ENCODE peak calls at places on chromosomes 4 and X, in seven cellular contexts. J is NT2/D1; E is CD8-positive, alpha-beta T cell; X is lung; Z is stomach; M is pancreas; D is adrenal gland. V is an unnamed sample.
A peak's percentile ranks its signal among the peaks of the same experiment; 100 is the strongest.

GRCh38 chrX:53257670-53258423 is 23.5 kb downstream of the IQSEC2 start:
- DNase-seq in X (no peak), Z (no peak), J (no peak), D (no peak), M (no peak), E (no peak), V (no peak)

GRCh38 chr4:127709456-127709855 is 20.7 kb upstream of the SLC25A31 start:
- DNase-seq in E (no peak), M (no peak), X (no peak), D (no peak), Z (no peak), J (no peak), V (no peak)

GRCh38 chr4:28177641-28178040 is 1317.0 kb downstream of the STIM2 start:
- DNase-seq in D (no peak), X (no peak), E (no peak), M (no peak), J (no peak), Z (no peak), V (no peak)

GRCh38 chr4:28351826-28352225 is 1491.2 kb downstream of the STIM2 start:
- DNase-seq in J (no peak), D (no peak), M (no peak), Z (no peak), X (no peak), E (no peak), V (no peak)

GRCh38 chrX:110924871-110925270 is 129.3 kb upstream of the CHRDL1 start:
- DNase-seq in D (no peak), J (no peak), Z (no peak), X (no peak), M (no peak), E (no peak), V (no peak)

GRCh38 chr4:130336585-130337217 is 1240.7 kb downstream of the C4orf33 start:
- DNase-seq in J (no peak), D (no peak), Z (no peak), X (no peak), E (no peak), M (no peak), V (no peak)

GRCh38 chr4:138492178-138492577 is 250.0 kb upstream of the SLC7A11 start:
- DNase-seq in M (no peak), D (no peak), Z (no peak), J (no peak), E (no peak), X (no peak), V (no peak)

GRCh38 chr4:17366496-17366895 is 145.4 kb downstream of the QDPR start:
- DNase-seq in Z (no peak), M (no peak), J (no peak), E (no peak), D (no peak), X (no peak), V (peak; percentile 26)

GRCh38 chrX:122517781-122518180 is 666.3 kb upstream of the GRIA3 start:
- DNase-seq in M (no peak), J (no peak), Z (no peak), D (no peak), E (no peak), X (no peak), V (no peak)

GRCh38 chr4:54368861-54369260 is 139.8 kb downstream of the PDGFRA start:
- DNase-seq in M (no peak), E (no peak), D (no peak), X (no peak), J (no peak), Z (no peak), V (no peak)

GRCh38 chr4:138981930-138982390 is 33.6 kb upstream of the NOCT start:
- DNase-seq in J (no peak), E (no peak), Z (no peak), D (peak; percentile 61), X (peak; percentile 59), M (no peak), V (peak; percentile 29)

GRCh38 chrX:1421433-1422134 is 29.7 kb upstream of the SLC25A6 start:
- DNase-seq in M (peak; percentile 13), X (no peak), E (no peak), Z (no peak), J (no peak), D (no peak), V (no peak)

GRCh38 chrX:20374866-20375530 is 108.3 kb upstream of the RPS6KA3 start:
- DNase-seq in Z (no peak), J (no peak), E (no peak), X (no peak), D (peak; percentile 27), M (no peak), V (no peak)

GRCh38 chr4:146255463-146255862 is 41.1 kb downstream of the REELD1 start:
- DNase-seq in Z (no peak), M (no peak), X (no peak), E (no peak), D (no peak), J (no peak), V (no peak)

GRCh38 chr4:17535906-17536305 is 20.9 kb downstream of the CLRN2 start:
- DNase-seq in M (no peak), Z (no peak), J (no peak), D (no peak), X (no peak), E (no peak), V (no peak)

GRCh38 chr4:140255919-140256318 is 101.9 kb upstream of the MAML3 start:
- DNase-seq in M (no peak), J (no peak), D (no peak), E (no peak), X (no peak), Z (no peak), V (no peak)

GRCh38 chr4:140256941-140257340 is 103.0 kb upstream of the MAML3 start:
- DNase-seq in D (no peak), M (no peak), E (no peak), J (no peak), Z (no peak), X (no peak), V (no peak)

GRCh38 chr4:140257461-140258305 is 103.7 kb upstream of the MAML3 start:
- DNase-seq in D (no peak), J (no peak), Z (no peak), E (no peak), M (no peak), X (no peak), V (no peak)

GRCh38 chr4:140256335-140256734 is 102.4 kb upstream of the MAML3 start:
- DNase-seq in Z (no peak), J (no peak), M (no peak), E (no peak), D (peak; percentile 79), X (no peak), V (peak; percentile 71)

GRCh38 chr4:140260227-140260626 is 106.2 kb upstream of the MAML3 start:
- DNase-seq in Z (no peak), J (no peak), M (no peak), D (no peak), E (no peak), X (no peak), V (no peak)
- H3K27me3 ChIP-seq in Z (no peaks in the 10 kb centered on the region), J (no peaks in the 10 kb centered on the region), M (no peaks in the 10 kb centered on the region), D (no peaks in the 10 kb centered on the region), E (no peaks in the 10 kb centered on the region), X (no peaks in the 10 kb centered on the region), V (no peaks in the 10 kb centered on the region)

GRCh38 chr4:36244257-36245084 is at the start of gene ARAP2:
- DNase-seq in M (peak; percentile 87), J (no peak), E (peak; percentile 79), Z (peak; percentile 80), X (peak; percentile 69), D (peak; percentile 23), V (peak; percentile 70)

GRCh38 chr4:36237366-36238353 is 6.7 kb downstream of the ARAP2 start:
- DNase-seq in X (no peak), M (no peak), D (no peak), Z (no peak), E (no peak), J (no peak), V (no peak)

GRCh38 chr4:36243355-36244256 is 708 bp downstream of the ARAP2 start:
- DNase-seq in X (peak; percentile 64), Z (peak; percentile 38), E (peak; percentile 51), D (peak; percentile 23), J (no peak), M (no peak), V (peak; percentile 63)

GRCh38 chr4:36241771-36242170 is 2.5 kb downstream of the ARAP2 start:
- DNase-seq in E (no peak), M (no peak), D (no peak), J (no peak), Z (no peak), X (no peak), V (no peak)

DNA sequence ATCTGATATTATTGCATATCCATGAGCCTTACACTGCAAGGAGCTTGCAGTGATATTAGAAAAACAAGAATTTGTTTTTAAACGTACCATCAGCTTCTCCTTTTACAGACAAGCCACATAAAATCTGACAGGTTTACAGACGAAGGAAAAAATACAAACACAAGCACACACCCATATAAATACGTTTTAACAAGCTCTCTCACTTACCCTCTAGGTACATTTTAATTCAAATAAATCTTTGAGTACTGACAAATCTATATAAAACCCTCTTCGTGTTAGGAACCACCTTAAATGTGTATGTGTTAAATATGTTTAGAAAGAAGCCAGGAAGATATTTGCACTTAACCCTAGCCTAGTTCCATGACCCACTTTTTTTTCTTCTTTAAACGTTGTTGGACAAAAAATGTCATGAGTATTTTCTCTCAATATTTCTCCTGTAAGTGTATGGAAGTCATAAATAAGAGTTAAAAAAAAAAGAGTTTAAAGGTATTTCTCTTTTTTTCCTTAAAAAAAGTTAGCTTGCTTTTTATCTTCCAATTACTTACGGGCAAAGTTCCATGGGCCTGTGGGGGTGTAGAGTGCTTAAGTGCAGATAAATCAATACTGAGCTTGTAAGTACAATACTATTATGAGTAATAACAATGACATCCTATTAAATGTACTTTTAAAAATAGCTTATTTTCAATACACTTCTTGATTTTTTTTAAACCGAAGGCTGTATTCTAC is 1.5 kb downstream of the ARAP2 start:
- DNase-seq in M (no peak), J (no peak), D (no peak), E (no peak), Z (no peak), X (no peak), V (no peak)
- H3K4me3 ChIP-seq in M (peak overlapping the region; percentile 63), J (no peak overlapping the region), D (no peak overlapping the region), E (peak overlapping the region; percentile 93), Z (peak overlapping the region; percentile 76), X (no peak overlapping the region), V (peak overlapping the region; percentile 60)

DNA sequence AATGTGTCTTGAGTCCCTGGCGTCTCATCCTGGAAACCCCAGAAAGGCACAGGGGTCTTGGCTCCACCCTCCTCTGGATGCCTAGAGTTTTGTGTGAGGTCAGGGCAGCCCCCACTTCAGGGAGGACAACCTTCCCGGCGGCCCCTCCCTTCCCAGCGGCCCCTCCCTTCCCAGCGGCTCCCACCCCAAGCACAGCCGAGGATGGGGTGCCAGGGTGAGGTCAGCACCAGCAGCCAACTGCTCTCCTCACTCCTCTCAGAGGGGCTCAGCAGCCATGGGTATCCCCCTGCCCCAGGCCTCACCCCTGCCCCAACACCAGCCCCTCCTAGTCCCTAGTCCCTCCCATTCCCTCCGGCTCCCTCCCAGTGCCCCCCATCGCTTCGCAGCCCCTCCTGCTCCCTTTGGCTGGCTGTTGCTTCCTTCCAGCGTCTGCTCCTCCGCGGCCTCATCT is 17.4 kb downstream of the DGKQ start:
- DNase-seq in E (no peak), Z (no peak), M (peak; percentile 44), X (no peak), J (no peak), D (no peak), V (no peak)
- H3K36me3 ChIP-seq in E (peaks cover 5% of the 10 kb centered on the region), Z (peaks cover 91% of the 10 kb centered on the region), M (no peaks in the 10 kb centered on the region), X (peaks cover 51% of the 10 kb centered on the region), J (peaks cover 37% of the 10 kb centered on the region), D (no peaks in the 10 kb centered on the region), V (no peaks in the 10 kb centered on the region)

DNA sequence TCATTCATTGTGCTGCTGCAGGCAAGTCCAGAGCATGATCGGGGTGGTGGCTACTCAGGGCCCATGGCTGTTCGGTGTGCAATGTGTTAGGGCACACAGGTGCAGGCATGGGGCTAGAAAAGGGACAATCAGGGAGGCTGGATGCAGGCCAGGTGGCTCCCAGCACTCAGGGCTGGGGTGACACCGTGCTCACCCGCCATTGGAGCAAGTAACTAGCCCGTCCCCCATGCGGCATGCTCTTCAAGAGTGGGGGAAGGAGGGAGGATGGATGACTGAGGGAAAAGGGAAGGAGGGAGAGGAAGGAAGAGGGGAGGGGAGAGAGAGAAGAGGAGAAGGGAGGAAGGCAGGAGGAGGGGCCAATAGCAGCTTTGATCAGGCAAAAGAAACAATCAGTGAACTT is 64.7 kb downstream of the INTS6L start:
- DNase-seq in M (no peak), J (no peak), X (no peak), D (no peak), E (no peak), Z (no peak), V (no peak)
- H3K27me3 ChIP-seq in M (no peaks in the 10 kb centered on the region), J (no peaks in the 10 kb centered on the region), X (no peaks in the 10 kb centered on the region), D (peaks cover 11% of the 10 kb centered on the region), E (no peaks in the 10 kb centered on the region), Z (no peaks in the 10 kb centered on the region), V (no peaks in the 10 kb centered on the region)

V was measured in MG63.